ENCODE peak calls at places on chromosomes 5 and 9, in four cellular contexts. E is IMR-90, A is H1, X is neuronal stem cell. Z is an unnamed sample.

GRCh38 chr9:96130970-96131369 is 171.0 kb downstream of the HSD17B3 start:
- DNase-seq in E (no peak), A (no peak), X (no peak), Z (no peak)

GRCh38 chr5:181217805-181218065 is 5.3 kb upstream of the TRIM41 start:
- DNase-seq in E (no peak), A (no peak), X (no peak), Z (no peak)

GRCh38 chr5:118882666-118883065 is 105.7 kb downstream of the DTWD2 start:
- DNase-seq in E (no peak), A (no peak), X (no peak), Z (no peak)

GRCh38 chr5:67248703-67249589 is 52.3 kb upstream of the CD180 start:
- DNase-seq in E (no peak), A (no peak), X (no peak), Z (no peak)

GRCh38 chr5:59149271-59149670 is 566.4 kb downstream of the RAB3C start:
- DNase-seq in E (no peak), A (no peak), X (no peak), Z (no peak)

GRCh38 chr5:122741681-122742080 is 33.2 kb upstream of the SNX2 start:
- DNase-seq in E (peak), A (no peak), X (no peak), Z (no peak)

GRCh38 chr5:164352695-164353094 is 847.3 kb downstream of the MAT2B start:
- DNase-seq in E (no peak), A (no peak), X (no peak), Z (peak)

GRCh38 chr5:168874713-168875380 is 295.7 kb upstream of the PANK3 start:
- DNase-seq in E (peak), A (no peak), X (no peak), Z (peak)

GRCh38 chr9:121282309-121283071 is 14.5 kb downstream of the GSN start:
- DNase-seq in E (peak), A (no peak), X (no peak), Z (peak)

GRCh38 chr9:92612816-92613215 is 57.1 kb downstream of the IPPK start:
- DNase-seq in E (no peak), A (no peak), X (no peak), Z (no peak)

GRCh38 chr9:120923620-120924328 is 2.8 kb downstream of the TRAF1 start:
- DNase-seq in E (no peak), A (no peak), X (no peak), Z (no peak)

GRCh38 chr9:114518599-114519022 is 13.3 kb upstream of the WHRN start:
- DNase-seq in E (no peak), A (no peak), X (no peak), Z (no peak)

GRCh38 chr9:81902191-81902590 is 26.0 kb upstream of the SPATA31D4 start:
- DNase-seq in E (peak), A (no peak), X (no peak), Z (no peak)

GRCh38 chr9:13279284-13280162 is at the start of gene MPDZ:
- DNase-seq in E (peak), A (peak), X (peak), Z (peak)

GRCh38 chr9:75653750-75654149 is 236.7 kb upstream of the PCSK5 start:
- DNase-seq in E (no peak), A (no peak), X (no peak), Z (no peak)

GRCh38 chr9:135224921-135225541 is 137.6 kb downstream of the OLFM1 start:
- DNase-seq in E (no peak), A (no peak), X (peak), Z (no peak)

GRCh38 chr5:153031326-153031725 is 459.1 kb upstream of the GRIA1 start:
- DNase-seq in E (no peak), A (no peak), X (no peak), Z (no peak)

GRCh38 chr9:97938081-97938644 is at the start of gene HEMGN:
- DNase-seq in E (no peak), A (no peak), X (no peak), Z (no peak)

GRCh38 chr5:4258170-4258569 is 662.5 kb downstream of the IRX1 start:
- DNase-seq in E (no peak), A (no peak), X (no peak), Z (no peak)

GRCh38 chr9:114382951-114383865 is 4.6 kb downstream of the AKNA start:
- DNase-seq in E (peak), A (peak), X (no peak), Z (peak)

GRCh38 chr9:129174724-129175514 is 3.1 kb downstream of the IER5L start:
- DNase-seq in E (peak), A (peak), X (peak), Z (peak)

GRCh38 chr5:109253262-109253661 is 156.5 kb downstream of the PJA2 start:
- DNase-seq in E (no peak), A (no peak), X (no peak), Z (no peak)

GRCh38 chr5:84181093-84181492 is 203.6 kb downstream of the EDIL3 start:
- DNase-seq in E (peak), A (no peak), X (no peak), Z (peak)

GRCh38 chr5:345404-346195 is 24.1 kb downstream of the AHRR start:
- DNase-seq in E (no peak), A (peak), X (no peak), Z (no peak)

GRCh38 chr9:33229359-33230120 is 10.4 kb upstream of the SPINK4 start:
- DNase-seq in E (no peak), A (no peak), X (no peak), Z (no peak)

DNA sequence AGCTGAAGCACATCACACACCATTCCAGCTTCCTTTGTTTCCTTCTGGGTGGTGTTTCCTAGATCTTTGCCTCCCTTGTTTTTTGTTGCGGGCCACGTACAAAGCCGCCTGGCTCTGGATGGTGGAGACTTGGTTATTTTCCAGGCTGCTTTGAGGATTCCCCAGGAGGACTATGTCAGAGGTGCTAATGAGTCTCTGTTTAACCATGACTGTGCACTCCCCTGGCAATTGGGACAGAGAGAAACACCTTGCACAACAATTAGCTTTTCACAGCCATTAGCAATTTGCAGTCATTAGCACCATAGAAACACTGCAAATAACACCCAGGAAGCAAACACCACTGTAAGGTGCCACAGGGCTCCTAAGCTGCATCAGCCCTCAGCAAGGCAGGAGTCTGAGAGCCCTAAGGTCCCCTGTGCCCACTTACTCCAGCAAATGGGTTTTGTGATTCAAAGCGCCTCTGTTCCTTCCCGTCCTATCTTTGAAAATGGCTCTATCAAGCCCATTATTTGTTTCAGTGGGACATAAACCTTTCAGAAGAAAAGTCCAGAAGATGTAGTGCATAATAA is 201.0 kb upstream of the VLDLR start:
- DNase-seq in E (no peak), A (no peak), X (no peak), Z (no peak)
- H3K23ac ChIP-seq in E (no peak), A (no peak), X (no peak), Z (no peak)

DNA sequence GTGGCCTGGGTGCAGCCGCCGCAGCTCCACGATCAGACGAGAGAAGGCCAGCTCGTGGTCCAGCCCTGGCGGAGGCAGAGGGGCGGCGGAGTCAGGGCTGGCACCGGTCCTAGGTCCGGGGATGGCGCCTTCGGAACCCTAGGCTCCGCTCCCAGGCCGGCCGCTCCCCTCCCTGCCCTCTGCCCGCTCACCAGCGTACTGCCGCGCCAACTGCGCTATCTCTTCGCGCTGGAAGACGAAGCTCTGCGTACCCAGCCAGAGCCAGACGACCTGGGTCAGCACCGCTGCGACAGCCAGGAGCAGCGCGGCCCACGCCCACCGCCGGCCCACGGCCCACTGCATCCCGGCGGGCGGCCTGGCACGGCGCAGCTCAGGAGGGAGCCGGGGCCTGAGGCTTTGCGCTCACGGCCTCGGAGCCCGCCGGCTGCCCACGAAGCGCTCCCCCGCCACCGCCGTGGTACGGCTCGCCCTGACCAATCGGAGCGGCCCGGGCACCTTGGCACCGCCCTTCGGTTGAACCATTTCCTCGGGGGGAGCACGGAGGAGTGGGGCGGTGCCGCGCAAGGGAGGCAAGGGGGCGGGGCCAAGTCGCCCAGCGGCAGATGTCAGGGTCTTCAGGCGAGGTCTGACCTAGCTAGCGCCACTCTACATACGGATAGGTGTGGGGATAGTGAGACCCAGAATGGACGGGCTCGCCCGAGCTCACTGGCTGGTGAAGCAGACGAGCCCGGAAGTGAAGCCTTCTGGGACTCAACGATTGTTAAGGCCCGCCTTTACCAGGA is at the start of gene SIGMAR1:
- DNase-seq in E (peak), A (peak), X (peak), Z (peak)
- H3K23ac ChIP-seq in E (peak), A (no peak), X (peak), Z (peak)

DNA sequence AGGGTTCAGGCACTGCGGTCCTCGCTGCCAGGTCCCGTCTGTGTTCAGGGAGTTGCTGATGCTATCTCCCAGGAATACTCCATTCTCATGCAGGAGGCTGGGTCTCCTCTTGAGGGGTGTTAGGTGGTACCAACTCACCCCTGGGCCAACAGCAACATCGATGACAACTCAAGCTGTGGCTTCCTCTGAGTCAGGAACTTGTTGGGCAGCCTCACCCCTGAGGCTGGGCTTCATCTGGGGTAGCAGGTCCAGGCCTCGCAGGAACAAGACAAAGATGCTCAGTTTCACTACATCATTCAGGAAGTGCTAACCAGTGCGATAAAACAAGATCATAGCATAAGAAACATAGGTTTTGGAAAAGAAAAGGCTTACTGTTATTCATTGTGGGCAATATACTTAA is 125.9 kb downstream of the SYK start:
- DNase-seq in E (no peak), A (no peak), X (no peak), Z (no peak)
- H3K23ac ChIP-seq in E (no peak), A (no peak), X (no peak), Z (no peak)

DNA sequence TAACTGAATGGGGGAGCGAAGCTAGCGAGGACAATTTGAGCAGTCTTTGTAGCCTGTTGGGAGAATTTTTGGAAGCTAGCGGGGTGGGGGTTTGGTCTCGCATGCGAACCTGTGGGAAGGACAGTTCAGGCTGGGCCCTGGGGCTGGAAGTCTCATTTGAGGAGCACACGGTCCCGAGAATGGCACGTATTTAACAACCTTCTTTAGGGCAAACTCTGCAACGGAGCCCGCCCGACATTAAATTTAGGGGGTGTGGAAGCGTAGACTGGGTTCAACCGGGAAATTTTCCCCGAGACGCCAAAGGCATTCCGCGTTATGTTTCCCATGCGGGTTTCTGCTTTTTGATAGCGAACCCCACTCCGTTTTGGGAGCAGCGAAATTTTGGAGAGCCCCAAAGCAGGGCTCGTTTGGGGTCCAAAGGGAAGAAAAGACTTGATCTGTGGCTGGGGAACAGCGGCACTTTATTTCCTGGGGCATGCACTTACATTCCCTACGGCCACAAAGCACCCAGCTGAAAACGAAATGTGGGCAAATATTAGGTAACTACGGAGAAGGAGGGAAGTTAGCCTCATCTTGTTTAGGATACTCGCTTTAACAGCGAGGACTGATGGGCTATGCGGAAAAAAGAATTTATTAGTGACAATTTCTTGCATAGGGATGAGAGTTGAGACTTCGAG is 35.3 kb upstream of the NFIB start:
- DNase-seq in E (no peak), A (no peak), X (peak), Z (peak)
- H3K23ac ChIP-seq in E (no peak), A (no peak), X (no peak), Z (peak)

DNA sequence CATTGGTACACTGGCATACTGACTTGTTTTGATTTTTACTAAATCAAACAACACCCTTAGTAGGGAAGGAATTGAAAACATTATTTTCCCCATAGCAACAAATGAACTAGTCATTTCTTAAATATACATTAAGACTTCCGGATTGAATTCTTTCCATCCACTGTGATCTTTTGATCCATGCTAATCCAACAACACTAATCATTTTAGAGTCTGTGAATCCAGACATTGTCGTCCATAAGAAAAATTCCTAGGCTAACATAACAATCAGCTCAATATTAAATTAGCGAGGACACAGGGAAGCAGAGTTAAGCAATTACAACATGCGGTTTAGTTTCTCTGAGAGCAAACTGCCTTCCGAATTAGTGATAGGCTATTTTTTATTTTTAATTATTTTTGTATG is 21.6 kb upstream of the ERAP1 start:
- DNase-seq in E (peak), A (no peak), X (no peak), Z (no peak)
- H3K23ac ChIP-seq in E (no peak), A (no peak), X (no peak), Z (no peak)